ENCODE peak calls at places on chromosomes 4 and X, in nine cellular contexts. P is sigmoid colon, K is A549, U is IMR-90, V is fibroblast of lung, A is breast epithelium, D is prostate gland, Q is heart left ventricle, Z is Caco-2. L is an unnamed sample. For H3K4me1, the result is how much of the 10 kb centered on the place peaks cover.

GRCh38 chr4:100428051-100428450 is 89.8 kb downstream of the EMCN start:
- DNase-seq in Z (no peak), K (no peak), Q (no peak), V (peak), P (no peak), U (peak), D (no peak), A (no peak), L (no peak)

GRCh38 chrX:154458116-154458953 is at the start of gene PLXNA3:
- DNase-seq in K (no peak), A (no peak), Z (peak), Q (no peak), P (no peak), V (peak), D (no peak), U (no peak), L (no peak)

GRCh38 chr4:76199664-76200211 is 13.9 kb downstream of the SCARB2 start:
- DNase-seq in P (no peak), U (peak), D (no peak), Q (no peak), A (no peak), V (peak), K (no peak), Z (no peak), L (no peak)

GRCh38 chrX:134237363-134237702 is 351 bp downstream of the CCDC160 start:
- DNase-seq in V (no peak), U (no peak), K (no peak), D (no peak), Q (no peak), Z (peak), A (no peak), P (no peak), L (peak)

GRCh38 chr4:71270901-71271300 is 67.9 kb upstream of the SLC4A4 start:
- DNase-seq in K (peak), P (no peak), A (no peak), D (no peak), V (no peak), Q (no peak), Z (peak), U (peak), L (no peak)

GRCh38 chr4:121873604-121874003 is 3.3 kb upstream of the BBS7 start:
- DNase-seq in A (no peak), Z (no peak), Q (no peak), D (no peak), U (no peak), V (no peak), K (no peak), P (no peak), L (no peak)

GRCh38 chr4:46993075-46994006 is at the start of gene GABRA4:
- DNase-seq in P (no peak), U (no peak), Z (peak), D (no peak), V (peak), A (no peak), K (no peak), Q (peak), L (no peak)

GRCh38 chrX:48579259-48579658 is 5.0 kb downstream of the RBM3 start:
- DNase-seq in P (no peak), A (no peak), K (no peak), D (no peak), Q (no peak), Z (no peak), U (no peak), V (no peak), L (no peak)

GRCh38 chr4:118224239-118224829 is 128.5 kb downstream of the PRSS12 start:
- DNase-seq in U (peak), A (no peak), K (peak), Z (peak), Q (no peak), V (peak), P (no peak), D (no peak), L (no peak)

GRCh38 chrX:50073601-50074000 is 127.2 kb downstream of the AKAP4 start:
- DNase-seq in P (no peak), V (no peak), Z (no peak), A (no peak), D (no peak), K (no peak), U (no peak), Q (no peak), L (no peak)

GRCh38 chr4:79623125-79623905 is 215.3 kb upstream of the GK2 start:
- DNase-seq in V (no peak), Q (no peak), U (peak), P (peak), K (no peak), Z (no peak), A (no peak), D (peak), L (no peak)

GRCh38 chr4:46886711-46887110 is 22.3 kb downstream of the COX7B2 start:
- DNase-seq in Q (no peak), U (peak), P (no peak), A (no peak), K (no peak), V (peak), D (no peak), Z (peak), L (no peak)

GRCh38 chr4:2931765-2932560 is 31.2 kb downstream of the NOP14 start:
- DNase-seq in Z (no peak), A (no peak), D (no peak), Q (peak), U (no peak), P (peak), V (no peak), K (no peak), L (peak)

GRCh38 chr4:73776363-73776762 is 36.0 kb downstream of the CXCL8 start:
- DNase-seq in U (peak), V (peak), Q (peak), K (no peak), A (peak), P (peak), D (peak), Z (no peak), L (peak)

GRCh38 chrX:69050051-69050785 is 115.0 kb downstream of the PJA1 start:
- DNase-seq in D (no peak), K (no peak), Z (no peak), Q (no peak), A (no peak), V (no peak), P (no peak), U (no peak), L (no peak)

GRCh38 chrX:69107231-69107739 is 58.0 kb downstream of the PJA1 start:
- DNase-seq in K (no peak), P (no peak), Z (peak), A (no peak), Q (no peak), D (no peak), U (no peak), V (no peak), L (no peak)

GRCh38 chr4:74768857-74769525 is 25.3 kb downstream of the BTC start:
- DNase-seq in Q (no peak), Z (peak), V (peak), P (no peak), A (no peak), U (peak), D (no peak), K (peak), L (no peak)

GRCh38 chrX:71625471-71625870 is 7.2 kb upstream of the CXCR3 start:
- DNase-seq in Q (no peak), A (no peak), Z (no peak), P (no peak), D (no peak), V (no peak), U (no peak), K (no peak), L (no peak)
- H3K4me1 ChIP-seq in Q (under half), A (under half), Z (under half), P (under half), D (under half), V (under half), U (under half), K (under half), L (under half)

GRCh38 chr4:143531368-143531767 is 17.9 kb downstream of the SMARCA5 start:
- DNase-seq in P (no peak), Z (no peak), A (no peak), Q (no peak), U (peak), D (no peak), K (no peak), V (no peak), L (no peak)
- TF ChIP-seq CTCF in P (no peak), Z (no peak), A (no peak), Q (peak), U (peak), D (no peak), K (peak), V (peak), L (no peak)

DNA sequence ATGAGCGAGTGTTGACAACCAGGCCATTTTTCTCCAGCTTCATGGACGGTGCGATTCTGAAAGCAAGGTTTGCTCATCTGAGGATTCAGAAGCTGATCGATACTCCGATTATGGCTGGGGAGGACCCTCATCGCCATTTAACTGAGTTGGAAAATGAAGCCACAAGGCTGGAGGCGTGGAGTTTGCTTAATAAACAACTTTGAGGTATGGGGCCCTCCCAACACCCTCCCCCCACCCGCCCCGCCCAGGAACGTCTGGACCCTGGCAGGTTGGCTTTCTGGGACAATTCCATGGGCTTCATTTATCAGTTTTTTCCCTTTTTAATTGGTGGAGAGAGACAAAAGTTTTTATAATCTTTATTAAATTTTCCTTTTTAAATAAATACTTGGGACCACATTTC is 52.5 kb downstream of the C4orf51 start:
- DNase-seq in U (no peak), Z (no peak), K (no peak), V (no peak), Q (no peak), D (no peak), A (no peak), P (no peak), L (no peak)
- H3K4me1 ChIP-seq in U (under half), Z (under half), K (half or more), V (under half), Q (under half), D (under half), A (under half), P (half or more), L (under half)

DNA sequence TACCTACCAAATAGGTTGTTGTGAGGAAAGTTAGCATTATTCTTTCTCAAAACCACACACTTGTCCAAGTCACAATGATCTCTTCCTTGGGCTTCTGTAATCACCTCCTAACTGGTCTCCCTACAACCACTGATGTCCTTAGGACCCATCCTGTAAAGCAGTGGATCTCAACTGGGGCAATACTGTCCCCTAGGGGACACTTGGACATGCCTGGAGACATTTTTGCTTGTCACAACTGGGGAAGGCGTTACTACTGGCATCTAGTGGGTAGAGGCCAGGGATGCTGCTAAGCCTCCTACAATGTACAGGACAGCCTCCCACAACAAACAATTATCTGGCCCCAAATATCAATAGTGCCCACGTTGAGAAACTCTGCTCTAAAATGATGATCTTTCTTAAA is 118.7 kb upstream of the AP1S2 start:
- DNase-seq in A (no peak), V (peak), P (no peak), U (peak), Z (peak), K (peak), Q (no peak), D (no peak), L (no peak)
- TF ChIP-seq CTCF in A (peak), V (peak), P (no peak), U (peak), Z (peak), K (no peak), Q (peak), D (peak), L (no peak)

GRCh38 chr4:6705638-6706037 is 4.0 kb downstream of the MRFAP1L1 start:
- DNase-seq in Q (no peak), U (no peak), P (no peak), A (no peak), Z (no peak), V (no peak), K (no peak), D (no peak), L (no peak)
- H3K4me1 ChIP-seq in Q (half or more), U (under half), P (half or more), A (under half), Z (under half), V (under half), K (under half), D (under half), L (under half)

GRCh38 chrX:31280580-31280979 is 208.7 kb upstream of the FTHL17 start:
- DNase-seq in U (no peak), Z (no peak), D (no peak), K (no peak), A (no peak), V (no peak), P (no peak), Q (no peak), L (no peak)

DNA sequence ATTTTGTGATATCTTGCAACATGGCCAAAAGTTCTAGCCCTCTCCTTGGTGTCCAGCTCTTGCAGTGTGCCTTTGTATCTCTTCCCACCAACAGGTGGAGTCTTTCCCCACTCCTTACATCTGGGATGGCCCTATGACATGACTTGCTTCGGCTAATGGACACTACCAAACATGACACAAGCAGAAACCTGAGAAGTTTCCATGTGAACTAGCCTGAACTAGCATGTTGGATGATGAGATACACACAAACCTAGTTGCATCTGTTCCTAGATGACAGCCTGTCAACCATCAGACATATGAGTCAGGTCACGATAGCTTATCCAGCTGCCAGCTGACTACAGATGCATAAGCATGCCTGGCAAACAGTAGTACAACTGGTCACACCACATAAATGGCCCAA is 207.5 kb upstream of the FTHL17 start:
- DNase-seq in U (peak), K (no peak), Z (peak), V (peak), P (no peak), D (no peak), A (no peak), Q (no peak), L (no peak)
- TF ChIP-seq CTCF in U (peak), K (no peak), Z (peak), V (peak), P (no peak), D (peak), A (no peak), Q (peak), L (no peak)

GRCh38 chr4:140091305-140091704 is 62.7 kb downstream of the MAML3 start:
- DNase-seq in Z (no peak), U (no peak), K (no peak), Q (no peak), P (no peak), A (no peak), V (no peak), D (no peak), L (no peak)
- H3K4me1 ChIP-seq in Z (half or more), U (under half), K (half or more), Q (half or more), P (under half), A (under half), V (under half), D (under half), L (under half)

GRCh38 chr4:41360911-41361830 is 104.4 kb downstream of the UCHL1 start:
- DNase-seq in K (no peak), V (peak), D (peak), P (peak), U (no peak), Z (peak), Q (peak), A (no peak), L (peak)
- TF ChIP-seq CTCF in K (no peak), V (no peak), D (no peak), P (no peak), U (no peak), Z (no peak), Q (no peak), A (no peak), L (no peak)